ENCODE peak calls at places on chromosomes 3 and 15, in seven cellular contexts. B is psoas muscle, Z is endodermal cell, O is OCI-LY7, U is left ventricle myocardium inferior, X is BE2C, M is stomach. J is an unnamed sample.

GRCh38 chr15:48358229-48358641 is 27.0 kb downstream of the DUT start:
- DNase-seq in B (no peak), Z (no peak), O (peak), U (no peak), X (no peak), M (no peak), J (no peak)

GRCh38 chr15:48823237-48823636 is 12.4 kb upstream of the CEP152 start:
- DNase-seq in B (no peak), Z (peak), O (no peak), U (no peak), X (no peak), M (no peak), J (no peak)

GRCh38 chr3:106183762-106184391 is 315.1 kb upstream of the CBLB start:
- DNase-seq in B (no peak), Z (no peak), O (no peak), U (no peak), X (no peak), M (no peak), J (peak)

GRCh38 chr15:85118581-85118980 is 136.9 kb downstream of the PDE8A start:
- DNase-seq in B (no peak), Z (no peak), O (no peak), U (peak), X (no peak), M (no peak), J (no peak)

GRCh38 chr15:73328986-73329385 is 39.8 kb downstream of the HCN4 start:
- DNase-seq in B (no peak), Z (no peak), O (no peak), U (no peak), X (no peak), M (no peak), J (no peak)

GRCh38 chr15:34708422-34708821 is 46.4 kb downstream of the GJD2 start:
- DNase-seq in B (no peak), Z (no peak), O (peak), U (no peak), X (peak), M (no peak), J (no peak)

GRCh38 chr15:81270188-81270587 is 53.8 kb downstream of the STARD5 start:
- DNase-seq in B (no peak), Z (no peak), O (no peak), U (no peak), X (no peak), M (no peak), J (no peak)

GRCh38 chr3:108546692-108547091 is 36.3 kb upstream of the MYH15 start:
- DNase-seq in B (no peak), Z (no peak), O (no peak), U (no peak), X (no peak), M (no peak), J (no peak)

GRCh38 chr15:88636039-88636438 is 2.8 kb upstream of the ISG20 start:
- DNase-seq in B (peak), Z (peak), O (no peak), U (no peak), X (no peak), M (peak), J (no peak)

GRCh38 chr15:99506399-99506798 is 59.4 kb upstream of the MEF2A start:
- DNase-seq in B (no peak), Z (no peak), O (no peak), U (no peak), X (no peak), M (no peak), J (no peak)

GRCh38 chr15:99509686-99510461 is 55.9 kb upstream of the MEF2A start:
- DNase-seq in B (no peak), Z (no peak), O (peak), U (peak), X (no peak), M (no peak), J (no peak)

GRCh38 chr15:99508807-99509311 is 56.9 kb upstream of the MEF2A start:
- DNase-seq in B (no peak), Z (no peak), O (peak), U (no peak), X (no peak), M (no peak), J (no peak)

GRCh38 chr15:99507016-99507731 is 58.6 kb upstream of the MEF2A start:
- DNase-seq in B (peak), Z (peak), O (peak), U (peak), X (peak), M (no peak), J (no peak)

GRCh38 chr15:99507732-99508571 is 57.8 kb upstream of the MEF2A start:
- DNase-seq in B (peak), Z (peak), O (no peak), U (no peak), X (peak), M (no peak), J (no peak)
- H3K4me3 ChIP-seq in B (peak), Z (no peak), O (no peak), U (peak), X (peak), M (no peak), J (no peak)

GRCh38 chr15:60299452-60300047 is 98.2 kb downstream of the ANXA2 start:
- DNase-seq in B (no peak), Z (peak), O (no peak), U (no peak), X (peak), M (peak), J (no peak)
- TF ChIP-seq CTCF in B (no peak), Z (peak), O (no peak), U (peak), X (peak), M (no peak), J (no peak)

GRCh38 chr3:142444343-142444742 is 3.5 kb downstream of the XRN1 start:
- DNase-seq in B (no peak), Z (no peak), O (no peak), U (no peak), X (no peak), M (no peak), J (no peak)

GRCh38 chr3:142448424-142448823 is 587 bp upstream of the XRN1 start:
- DNase-seq in B (no peak), Z (no peak), O (no peak), U (no peak), X (no peak), M (no peak), J (no peak)

GRCh38 chr3:142447852-142448315 is at the start of gene XRN1:
- DNase-seq in B (peak), Z (peak), O (peak), U (peak), X (peak), M (peak), J (peak)

GRCh38 chr3:142447308-142447851 is 457 bp downstream of the XRN1 start:
- DNase-seq in B (peak), Z (peak), O (peak), U (peak), X (peak), M (peak), J (no peak)

DNA sequence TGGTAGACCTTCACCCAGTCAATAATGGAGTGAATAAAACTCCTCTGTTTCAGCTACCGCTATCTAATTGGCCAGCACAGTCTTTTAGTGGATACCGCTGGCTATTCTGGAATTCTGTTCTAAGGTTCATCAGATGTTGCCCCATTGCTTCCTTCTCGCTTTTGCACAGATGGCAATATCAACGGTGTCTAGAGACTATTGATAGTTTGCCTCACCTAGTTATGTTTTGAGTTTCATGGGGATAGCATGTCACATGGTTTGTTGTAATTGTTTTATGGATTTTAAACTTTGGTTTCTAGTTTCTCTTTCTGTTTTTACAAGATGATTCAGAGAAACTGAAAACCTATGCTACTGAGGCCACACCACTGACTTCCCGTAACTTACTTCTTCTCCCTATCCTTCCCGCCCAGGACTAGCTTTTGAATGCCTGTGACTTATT is 2.0 kb downstream of the XRN1 start:
- DNase-seq in B (no peak), Z (no peak), O (peak), U (no peak), X (no peak), M (no peak), J (no peak)
- H3K4me3 ChIP-seq in B (peak), Z (peak), O (peak), U (peak), X (peak), M (peak), J (peak)

GRCh38 chr3:47011371-47011770 is 31.9 kb downstream of the NBEAL2 start:
- DNase-seq in B (no peak), Z (peak), O (no peak), U (no peak), X (no peak), M (no peak), J (no peak)

GRCh38 chr3:47009225-47010049 is 30.0 kb downstream of the NBEAL2 start:
- DNase-seq in B (peak), Z (peak), O (peak), U (peak), X (peak), M (peak), J (peak)

GRCh38 chr3:47008851-47009224 is 29.4 kb downstream of the NBEAL2 start:
- DNase-seq in B (no peak), Z (no peak), O (no peak), U (no peak), X (no peak), M (no peak), J (no peak)

GRCh38 chr3:47010910-47011309 is 31.4 kb downstream of the NBEAL2 start:
- DNase-seq in B (no peak), Z (no peak), O (no peak), U (no peak), X (no peak), M (no peak), J (no peak)

DNA sequence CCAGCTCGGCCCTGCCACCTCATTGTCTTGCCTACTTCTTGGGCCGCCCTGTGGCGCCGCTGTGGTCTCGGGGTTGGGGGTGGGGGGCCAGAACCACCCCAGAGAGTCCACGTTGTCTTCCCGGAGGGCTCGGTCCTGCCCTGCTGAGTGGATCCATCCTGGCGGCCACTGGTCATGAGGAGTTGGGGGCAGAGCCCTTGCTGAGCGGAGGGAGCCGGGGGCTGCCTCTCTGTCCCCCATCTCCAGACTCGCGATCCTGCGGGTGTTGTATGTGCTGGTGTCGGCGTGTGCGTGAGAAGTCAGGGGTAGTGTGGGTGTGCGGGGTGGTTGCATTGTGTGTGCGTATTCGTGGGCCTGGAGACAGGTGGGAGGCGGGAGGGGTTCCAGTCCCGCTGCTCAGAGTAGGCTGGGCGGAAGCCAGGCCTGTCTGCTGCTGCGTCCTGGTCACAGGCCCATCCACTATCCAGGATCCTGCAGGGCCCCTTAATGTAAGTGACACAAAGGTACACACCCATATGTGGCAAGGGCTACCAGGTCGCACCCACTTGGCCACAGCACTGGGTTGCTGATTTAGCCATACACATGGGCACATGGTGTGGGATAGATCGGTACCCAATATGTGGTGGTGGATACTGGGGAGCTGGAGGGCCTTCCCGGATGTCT is 30.7 kb downstream of the NBEAL2 start:
- DNase-seq in B (no peak), Z (peak), O (no peak), U (peak), X (no peak), M (peak), J (no peak)
- TF ChIP-seq CTCF in B (no peak), Z (peak), O (no peak), U (no peak), X (no peak), M (no peak), J (no peak)

DNA sequence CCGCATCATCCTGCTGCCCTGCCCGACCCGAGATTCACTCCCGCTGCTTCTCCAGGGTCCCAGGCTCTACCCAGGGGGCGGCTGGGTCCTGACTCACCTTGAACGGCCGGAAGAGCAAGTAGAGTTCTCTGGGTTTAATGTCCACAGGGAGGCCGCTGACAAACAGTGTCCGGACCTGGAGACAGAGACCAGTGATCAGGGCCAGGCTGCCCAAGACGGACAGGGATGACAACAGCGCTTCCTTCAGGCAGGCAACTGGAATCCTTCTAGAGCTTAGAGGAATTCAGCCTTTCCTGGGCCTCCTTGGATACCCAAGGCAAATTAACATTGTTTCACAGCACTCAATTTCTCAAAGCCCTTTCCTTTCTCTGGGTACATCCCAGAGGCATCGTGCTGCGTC is 23.9 kb downstream of the RBPMS2 start:
- DNase-seq in B (no peak), Z (peak), O (no peak), U (no peak), X (no peak), M (no peak), J (no peak)
- H3K4me3 ChIP-seq in B (no peak), Z (no peak), O (no peak), U (no peak), X (no peak), M (no peak), J (no peak)

GRCh38 chr3:94671078-94671477 is 608.2 kb downstream of the NSUN3 start:
- DNase-seq in B (no peak), Z (no peak), O (no peak), U (no peak), X (no peak), M (no peak), J (no peak)
- TF ChIP-seq CTCF in B (no peak), Z (no peak), O (no peak), U (no peak), X (no peak), M (no peak), J (no peak)